ENCODE peak calls at places on chromosomes 2 and 18, in ten cellular contexts. M is neural progenitor cell, I is stomach, K is mammary epithelial cell, G is mucosa of descending colon, U is endothelial cell of umbilical vein, Z is K562, F is HCT116, Q is aorta, R is ovary. T is an unnamed sample.

GRCh38 chr2:168758970-168759820 is 43.2 kb upstream of the NOSTRIN start:
- DNase-seq in M (peak; percentile 60), I (no peak), K (peak; percentile 45), G (no peak), U (peak; percentile 58), Z (peak; percentile 54), F (peak; percentile 21), Q (no peak), R (no peak), T (peak; percentile 67)

GRCh38 chr2:98763209-98763951 is 32.4 kb upstream of the MGAT4A start:
- DNase-seq in M (no peak), I (no peak), K (no peak), G (no peak), U (no peak), Z (no peak), F (no peak), Q (no peak), R (no peak), T (no peak)

GRCh38 chr2:34012728-34013302 is 413.7 kb upstream of the FAM98A start:
- DNase-seq in M (peak; percentile 87), I (peak; percentile 60), K (peak; percentile 28), G (peak; percentile 62), U (peak; percentile 41), Z (no peak), F (peak; percentile 18), Q (peak; percentile 76), R (peak; percentile 36), T (peak; percentile 76)

GRCh38 chr2:233142355-233142897 is 82.3 kb downstream of the INPP5D start:
- DNase-seq in M (no peak), I (no peak), K (no peak), G (no peak), U (no peak), Z (no peak), F (no peak), Q (no peak), R (no peak), T (no peak)

GRCh38 chr2:121529439-121530209 is 1.1 kb upstream of the RNU4ATAC start:
- DNase-seq in M (peak; percentile 85), I (peak; percentile 44), K (no peak), G (no peak), U (no peak), Z (peak; percentile 65), F (no peak), Q (peak; percentile 88), R (no peak), T (peak; percentile 57)

GRCh38 chr18:41128126-41128525 is 826.9 kb upstream of the PIK3C3 start:
- DNase-seq in M (no peak), I (no peak), K (no peak), G (no peak), U (no peak), Z (no peak), F (no peak), Q (no peak), R (no peak), T (no peak)

GRCh38 chr2:111905990-111906735 is 7.8 kb downstream of the MERTK start:
- DNase-seq in M (peak; percentile 43), I (no peak), K (peak; percentile 25), G (no peak), U (peak; percentile 66), Z (no peak), F (no peak), Q (no peak), R (no peak), T (peak; percentile 63)

GRCh38 chr18:75127143-75128021 is 81.6 kb downstream of the PTGR3 start:
- DNase-seq in M (no peak), I (no peak), K (no peak), G (peak; percentile 81), U (no peak), Z (no peak), F (no peak), Q (no peak), R (no peak), T (no peak)

GRCh38 chr18:54235871-54236270 is 11.4 kb upstream of the MBD2 start:
- DNase-seq in M (no peak), I (no peak), K (no peak), G (no peak), U (peak; percentile 81), Z (no peak), F (no peak), Q (no peak), R (no peak), T (no peak)

GRCh38 chr18:9766076-9766481 is 58.0 kb downstream of the RAB31 start:
- DNase-seq in M (no peak), I (no peak), K (no peak), G (no peak), U (no peak), Z (no peak), F (no peak), Q (no peak), R (no peak), T (no peak)

GRCh38 chr2:158716091-158716815 is 78.9 kb upstream of the DAPL1 start:
- DNase-seq in M (peak; percentile 15), I (no peak), K (no peak), G (no peak), U (peak; percentile 98), Z (no peak), F (no peak), Q (no peak), R (no peak), T (no peak)

GRCh38 chr2:14313351-14313750 is 319.2 kb upstream of the LRATD1 start:
- DNase-seq in M (no peak), I (no peak), K (no peak), G (no peak), U (no peak), Z (no peak), F (no peak), Q (no peak), R (no peak), T (peak; percentile 4)

DNA sequence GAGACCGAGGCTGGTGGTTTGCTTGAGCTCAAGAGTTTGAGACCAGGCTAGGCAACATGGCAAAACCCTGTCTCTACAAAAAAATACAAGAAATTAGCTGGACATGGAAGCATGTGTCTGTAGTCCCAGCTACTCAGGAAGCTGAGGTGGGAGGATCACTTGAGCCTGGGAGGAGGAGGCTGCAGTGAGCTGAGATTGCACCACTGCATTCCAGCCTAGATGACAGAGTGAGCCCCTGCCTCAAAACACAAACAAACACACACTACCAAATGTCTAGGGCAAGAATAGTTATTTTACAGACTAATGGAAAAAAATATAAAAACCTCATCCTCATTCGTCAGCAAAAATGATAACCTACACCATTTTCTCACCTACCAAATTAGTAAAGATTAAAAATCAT is 15.3 kb downstream of the BUB1 start:
- DNase-seq in M (no peak), I (no peak), K (no peak), G (no peak), U (no peak), Z (no peak), F (no peak), Q (no peak), R (no peak), T (no peak)
- H3K36me3 ChIP-seq in M (peaks cover 57% of the 10 kb centered on the region), I (no peaks in the 10 kb centered on the region), K (peaks cover 46% of the 10 kb centered on the region), G (no peaks in the 10 kb centered on the region), U (peaks cover 28% of the 10 kb centered on the region), Z (peaks cover 98% of the 10 kb centered on the region), F (peaks cover 61% of the 10 kb centered on the region), Q (no peaks in the 10 kb centered on the region), R (no peaks in the 10 kb centered on the region), T (peaks cover 93% of the 10 kb centered on the region)

GRCh38 chr2:152471013-152471412 is 136.0 kb downstream of the FMNL2 start:
- DNase-seq in M (no peak), I (no peak), K (no peak), G (no peak), U (no peak), Z (no peak), F (no peak), Q (no peak), R (no peak), T (no peak)
- H3K4me1 ChIP-seq in M (peaks cover 41% of the 10 kb centered on the region), I (peaks cover 60% of the 10 kb centered on the region), K (peaks cover 28% of the 10 kb centered on the region), G (peaks cover 21% of the 10 kb centered on the region), U (peaks cover 12% of the 10 kb centered on the region), Z (no peaks in the 10 kb centered on the region), F (peaks cover 9% of the 10 kb centered on the region), Q (peaks cover 5% of the 10 kb centered on the region), R (peaks cover 29% of the 10 kb centered on the region), T (peaks cover 13% of the 10 kb centered on the region)

DNA sequence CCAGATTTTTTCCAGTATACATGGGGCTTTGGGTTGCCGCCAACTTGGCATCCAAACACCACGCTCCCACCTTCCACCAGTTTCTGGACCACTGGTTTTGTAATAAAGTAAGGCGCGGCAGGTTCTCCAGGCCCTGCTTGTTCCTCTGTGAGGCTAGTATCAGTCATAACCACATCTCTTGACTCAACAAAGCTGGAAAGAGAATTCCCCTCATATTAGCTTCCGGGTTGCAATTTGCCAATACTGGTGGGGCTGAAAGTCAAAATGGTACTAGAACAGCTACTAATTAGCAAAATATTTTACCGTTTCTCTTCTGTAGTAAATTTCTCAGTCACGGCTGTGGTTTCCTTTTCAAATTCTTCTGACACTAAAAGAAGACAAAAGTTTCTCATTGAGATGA is 25.0 kb downstream of the TTN start:
- DNase-seq in M (no peak), I (no peak), K (peak; percentile 57), G (no peak), U (no peak), Z (no peak), F (no peak), Q (no peak), R (no peak), T (no peak)
- H3K4me3 ChIP-seq in M (no peak overlapping the region), I (no peak overlapping the region), K (no peak overlapping the region), G (no peak overlapping the region), U (no peak overlapping the region), Z (no peak overlapping the region), F (no peak overlapping the region), Q (no peak overlapping the region), R (no peak overlapping the region), T (no peak overlapping the region)

GRCh38 chr2:200494048-200494447 is 15.8 kb downstream of the KCTD18 start:
- DNase-seq in M (no peak), I (no peak), K (no peak), G (no peak), U (no peak), Z (no peak), F (no peak), Q (no peak), R (no peak), T (no peak)

GRCh38 chr2:200496696-200497095 is 13.2 kb downstream of the KCTD18 start:
- DNase-seq in M (no peak), I (no peak), K (no peak), G (no peak), U (no peak), Z (no peak), F (no peak), Q (no peak), R (no peak), T (no peak)

GRCh38 chr2:200498316-200498715 is 11.6 kb downstream of the KCTD18 start:
- DNase-seq in M (no peak), I (no peak), K (no peak), G (no peak), U (no peak), Z (no peak), F (no peak), Q (no peak), R (no peak), T (no peak)

GRCh38 chr2:200490001-200490400 is 19.9 kb downstream of the KCTD18 start:
- DNase-seq in M (no peak), I (no peak), K (no peak), G (no peak), U (no peak), Z (no peak), F (no peak), Q (no peak), R (no peak), T (no peak)

DNA sequence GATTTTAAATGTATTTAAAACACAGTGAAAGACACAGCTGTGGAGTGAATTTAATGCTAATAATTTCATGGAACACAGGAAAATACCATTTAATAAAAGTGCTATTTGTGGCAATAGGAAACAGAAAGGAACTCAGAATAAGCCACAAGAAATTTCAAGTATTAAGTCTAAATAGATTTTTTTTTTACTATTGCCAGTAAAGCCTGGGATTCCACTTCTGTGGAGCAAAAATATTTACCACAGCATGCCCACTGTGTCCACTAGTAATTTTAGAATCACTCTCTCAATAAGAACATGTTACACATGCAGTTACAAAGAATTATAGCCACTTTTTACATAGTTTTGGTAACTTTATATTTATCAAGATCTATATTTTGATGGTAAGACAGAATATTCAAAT is 17.2 kb downstream of the KCTD18 start:
- DNase-seq in M (no peak), I (no peak), K (no peak), G (no peak), U (no peak), Z (no peak), F (no peak), Q (no peak), R (no peak), T (no peak)
- H3K36me3 ChIP-seq in M (no peaks in the 10 kb centered on the region), I (peaks cover 84% of the 10 kb centered on the region), K (peaks cover 2% of the 10 kb centered on the region), G (no peaks in the 10 kb centered on the region), U (no peaks in the 10 kb centered on the region), Z (peaks cover 4% of the 10 kb centered on the region), F (peaks cover 8% of the 10 kb centered on the region), Q (peaks cover 13% of the 10 kb centered on the region), R (no peaks in the 10 kb centered on the region), T (no peaks in the 10 kb centered on the region)

T was measured in HAP-1.